ENCODE peak calls at places on chromosomes 13 and 19, in nine cellular contexts. M is IMR-90, J is cardiac muscle cell, D is T-helper 2 cell, G is NCI-H446 treated with DMSO at 0.1 percent for 48 hours, H is midbrain, Z is NCI-H2081, I is MCF 10A, K is left kidney. S is an unnamed sample.

GRCh38 chr13:44230071-44230470 is 143.6 kb upstream of the SERP2 start:
- DNase-seq in J (no peak), M (peak), G (no peak), I (no peak), K (no peak), Z (no peak), D (no peak), H (no peak), S (no peak)

GRCh38 chr19:10603084-10603872 is 16.2 kb upstream of the AP1M2 start:
- DNase-seq in I (no peak), J (peak), M (no peak), K (peak), D (peak), G (no peak), H (no peak), Z (no peak), S (no peak)

GRCh38 chr19:5691930-5692784 is 2.1 kb downstream of the RPL36 start:
- DNase-seq in M (peak), G (no peak), D (no peak), K (no peak), H (no peak), Z (no peak), J (no peak), I (peak), S (no peak)

GRCh38 chr19:42069619-42070293 is at the start of gene GRIK5:
- DNase-seq in Z (no peak), M (no peak), K (peak), G (no peak), D (no peak), J (no peak), H (no peak), I (no peak), S (no peak)

GRCh38 chr13:29284726-29285125 is 310.8 kb downstream of the SLC7A1 start:
- DNase-seq in I (no peak), Z (no peak), H (no peak), K (no peak), J (no peak), D (no peak), G (no peak), M (no peak), S (no peak)

GRCh38 chr13:97328222-97328790 is 105.7 kb upstream of the RAP2A start:
- DNase-seq in M (peak), J (peak), K (peak), I (no peak), D (no peak), H (no peak), Z (no peak), G (no peak), S (peak)

GRCh38 chr13:20181180-20181579 is 11.6 kb downstream of the GJB2 start:
- DNase-seq in J (no peak), K (no peak), H (no peak), D (no peak), G (no peak), M (no peak), Z (no peak), I (no peak), S (no peak)

GRCh38 chr13:27007166-27007565 is 164.4 kb downstream of the USP12 start:
- DNase-seq in Z (peak), G (peak), J (no peak), K (peak), I (no peak), D (no peak), M (no peak), H (no peak), S (no peak)

GRCh38 chr13:45615501-45616101 is at the start of gene ERICH6B:
- DNase-seq in D (no peak), H (peak), Z (no peak), K (peak), M (peak), I (no peak), G (no peak), J (peak), S (peak)

GRCh38 chr19:55519461-55520311 is 17.2 kb downstream of the SBK2 start:
- DNase-seq in G (no peak), D (no peak), Z (no peak), J (peak), K (no peak), I (peak), M (peak), H (no peak), S (no peak)

GRCh38 chr13:80337011-80337688 is 3.8 kb downstream of the SPRY2 start:
- DNase-seq in H (no peak), J (peak), K (no peak), I (peak), Z (no peak), M (no peak), G (no peak), D (no peak), S (no peak)

GRCh38 chr13:96029002-96029401 is 24.2 kb downstream of the UGGT2 start:
- DNase-seq in H (no peak), K (no peak), J (no peak), D (no peak), Z (no peak), I (no peak), M (no peak), G (no peak), S (no peak)

GRCh38 chr19:2289714-2290435 is 7.9 kb upstream of the PEAK3 start:
- DNase-seq in G (no peak), H (peak), Z (no peak), I (no peak), J (no peak), K (peak), D (no peak), M (no peak), S (no peak)

GRCh38 chr19:16628984-16629691 is 1.1 kb upstream of the MED26 start:
- DNase-seq in M (peak), K (peak), J (peak), D (no peak), Z (peak), I (peak), H (no peak), G (no peak), S (no peak)

GRCh38 chr19:4089400-4089908 is 22.8 kb upstream of the ZBTB7A start:
- DNase-seq in H (no peak), J (no peak), K (no peak), Z (no peak), D (peak), I (no peak), G (no peak), M (no peak), S (no peak)

GRCh38 chr19:45922281-45922680 is 7.7 kb upstream of the NANOS2 start:
- DNase-seq in I (no peak), D (no peak), H (no peak), M (no peak), G (no peak), K (peak), Z (no peak), J (no peak), S (no peak)

GRCh38 chr13:94346261-94347019 is 133.0 kb downstream of the DCT start:
- DNase-seq in J (no peak), I (no peak), M (no peak), D (no peak), G (no peak), Z (no peak), K (no peak), H (no peak), S (no peak)

GRCh38 chr19:45348367-45349125 is 8.0 kb downstream of the KLC3 start:
- DNase-seq in J (no peak), D (no peak), H (no peak), G (no peak), M (no peak), K (no peak), Z (no peak), I (no peak), S (no peak)

GRCh38 chr13:44022196-44022595 is 142.5 kb downstream of the LACC1 start:
- DNase-seq in K (no peak), D (no peak), J (peak), Z (no peak), I (peak), G (no peak), M (no peak), H (no peak), S (no peak)

GRCh38 chr19:43524922-43525835 is 1.8 kb downstream of the ETHE1 start:
- DNase-seq in H (peak), K (peak), G (no peak), D (no peak), Z (no peak), M (peak), I (peak), J (peak), S (no peak)

GRCh38 chr19:29841559-29842367 is 30.0 kb downstream of the CCNE1 start:
- DNase-seq in D (no peak), H (no peak), J (peak), K (peak), G (no peak), I (peak), Z (no peak), M (peak), S (no peak)

GRCh38 chr13:40983725-40984669 is 35.1 kb downstream of the ELF1 start:
- DNase-seq in I (no peak), J (no peak), D (no peak), Z (peak), M (no peak), K (no peak), H (no peak), G (no peak), S (no peak)

GRCh38 chr13:79973533-79973963 is 367.4 kb downstream of the SPRY2 start:
- DNase-seq in M (no peak), J (no peak), Z (no peak), G (no peak), D (no peak), K (peak), H (no peak), I (no peak), S (no peak)

GRCh38 chr19:41307090-41307875 is 2.7 kb upstream of the CCDC97 start:
- DNase-seq in G (no peak), J (no peak), I (no peak), K (no peak), Z (no peak), H (no peak), D (no peak), M (no peak), S (no peak)

GRCh38 chr19:29294343-29294811 is 81.4 kb upstream of the UQCRFS1 start:
- DNase-seq in I (no peak), M (peak), J (peak), G (no peak), K (no peak), Z (no peak), H (no peak), D (no peak), S (no peak)

GRCh38 chr13:72555601-72556000 is 171.8 kb downstream of the MZT1 start:
- DNase-seq in D (no peak), M (no peak), I (no peak), Z (no peak), K (no peak), G (no peak), H (no peak), J (no peak), S (no peak)

GRCh38 chr13:33678906-33679657 is 138.9 kb upstream of the RFC3 start:
- DNase-seq in H (peak), G (no peak), J (peak), D (peak), K (peak), M (peak), Z (no peak), I (peak), S (no peak)

GRCh38 chr19:16106121-16106520 is 5.6 kb upstream of the RAB8A start:
- DNase-seq in G (no peak), H (no peak), I (no peak), Z (no peak), K (peak), M (peak), J (peak), D (no peak), S (no peak)

GRCh38 chr19:48147597-48148175 is 22.5 kb downstream of the LIG1 start:
- DNase-seq in H (no peak), D (no peak), M (no peak), J (no peak), G (no peak), I (no peak), Z (no peak), K (no peak), S (no peak)

GRCh38 chr19:16522559-16523377 is 19.5 kb downstream of the CHERP start:
- DNase-seq in I (no peak), H (no peak), Z (no peak), G (no peak), J (no peak), D (no peak), M (no peak), K (no peak), S (no peak)

GRCh38 chr19:41563847-41564514 is 12.0 kb upstream of the CEACAM21 start:
- DNase-seq in J (no peak), H (no peak), I (peak), G (no peak), Z (no peak), M (no peak), K (peak), D (peak), S (no peak)

GRCh38 chr13:92175330-92175729 is 776.9 kb downstream of the GPC5 start:
- DNase-seq in J (peak), I (peak), H (no peak), D (no peak), G (peak), Z (peak), M (peak), K (peak), S (peak)

GRCh38 chr19:16887353-16888265 is 1.2 kb upstream of the F2RL3 start:
- DNase-seq in M (no peak), D (no peak), K (no peak), I (no peak), Z (no peak), J (peak), G (no peak), H (no peak), S (no peak)

GRCh38 chr19:53503126-53503525 is 34.8 kb upstream of the ZNF331 start:
- DNase-seq in M (no peak), I (no peak), Z (no peak), J (no peak), K (peak), H (no peak), D (no peak), G (no peak), S (no peak)